ENCODE peak calls at places on chromosomes 13 and 19, in six cellular contexts. N is pulmonary artery endothelial cell; A is LNCaP clone FGC; U is amniotic stem cell; F is fibroblast of the aortic adventitia; J is stimulated activated CD8-positive, alpha-beta memory T cell treated with anti-CD3 and anti-CD28 coated beads, Interleukin-15, amount 100 ng/mL, for 24 hours. W is an unnamed sample.

GRCh38 chr13:82002693-82003092 is 1661.8 kb upstream of the SPRY2 start:
- DNase-seq in N (peak), A (no peak), U (no peak), F (no peak), J (no peak), W (no peak)

GRCh38 chr19:10403137-10404021 is at the start of gene CDC37:
- DNase-seq in N (peak), A (peak), U (peak), F (peak), J (peak), W (peak)

GRCh38 chr13:106555631-106556328 is 12.2 kb downstream of the ARGLU1 start:
- DNase-seq in N (no peak), A (no peak), U (no peak), F (peak), J (no peak), W (peak)

GRCh38 chr13:104098421-104098820 is 1032.2 kb upstream of the SLC10A2 start:
- DNase-seq in N (no peak), A (no peak), U (no peak), F (no peak), J (no peak), W (no peak)

GRCh38 chr13:85194482-85194881 is 604.7 kb downstream of the SLITRK6 start:
- DNase-seq in N (no peak), A (peak), U (no peak), F (no peak), J (no peak), W (no peak)

GRCh38 chr13:113153810-113154748 is 4.4 kb upstream of the PROZ start:
- DNase-seq in N (no peak), A (no peak), U (peak), F (peak), J (peak), W (peak)

GRCh38 chr19:40397568-40397906 is 7.6 kb upstream of the HIPK4 start:
- DNase-seq in N (no peak), A (no peak), U (no peak), F (no peak), J (no peak), W (no peak)

GRCh38 chr19:1668339-1669123 is 16.1 kb upstream of the TCF3 start:
- DNase-seq in N (no peak), A (no peak), U (no peak), F (peak), J (no peak), W (no peak)

GRCh38 chr13:52852444-52852843 is 4.0 kb upstream of the PCDH8 start:
- DNase-seq in N (no peak), A (no peak), U (no peak), F (no peak), J (no peak), W (no peak)

GRCh38 chr19:3784607-3785463 is 1.3 kb downstream of the MATK start:
- DNase-seq in N (no peak), A (no peak), U (no peak), F (no peak), J (no peak), W (peak)

GRCh38 chr13:109655611-109656010 is 130.8 kb downstream of the IRS2 start:
- DNase-seq in N (no peak), A (no peak), U (no peak), F (no peak), J (no peak), W (no peak)

GRCh38 chr19:53140351-53140750 is 7.6 kb upstream of the ZNF415 start:
- DNase-seq in N (no peak), A (no peak), U (no peak), F (no peak), J (no peak), W (no peak)

GRCh38 chr19:48796468-48797083 is 14.3 kb downstream of the BCAT2 start:
- DNase-seq in N (no peak), A (no peak), U (no peak), F (no peak), J (no peak), W (no peak)

GRCh38 chr13:62193919-62194318 is 778.3 kb upstream of the PCDH20 start:
- DNase-seq in N (no peak), A (no peak), U (no peak), F (no peak), J (no peak), W (no peak)

GRCh38 chr19:41937976-41938375 is 9.7 kb upstream of the ERFL start:
- DNase-seq in N (no peak), A (no peak), U (no peak), F (no peak), J (no peak), W (no peak)